ENCODE peak calls at places on chromosomes 16 and 17, in ten cellular contexts. V is ascending aorta, K is kidney epithelial cell, Q is upper lobe of right lung, S is neural progenitor cell, B is GM06990, E is cardiac fibroblast, R is GM10248, N is Panc1, H is K562. Y is an unnamed sample.

GRCh38 chr16:57127037-57127763 is 34.8 kb downstream of the CPNE2 start:
- DNase-seq in N (no peak), H (no peak), V (no peak), S (no peak), Q (no peak), E (peak; percentile 6), K (no peak), R (no peak), B (no peak), Y (no peak)

GRCh38 chr16:50635505-50636392 is 45.4 kb downstream of the SNX20 start:
- DNase-seq in K (no peak), H (peak; percentile 73), Q (no peak), B (peak; percentile 31), N (no peak), V (no peak), S (no peak), E (no peak), R (no peak), Y (no peak)

GRCh38 chr16:72858611-72859493 is 189.1 kb downstream of the ZFHX3 start:
- DNase-seq in Q (peak; percentile 25), S (no peak), K (no peak), V (peak; percentile 85), H (no peak), N (no peak), B (no peak), R (no peak), E (peak; percentile 59), Y (no peak)

GRCh38 chr17:79305831-79306687 is 231.4 kb downstream of the ENGASE start:
- DNase-seq in E (no peak), K (no peak), R (no peak), H (peak; percentile 69), S (peak; percentile 23), V (peak; percentile 80), B (no peak), N (no peak), Q (no peak), Y (no peak)

GRCh38 chr16:19499481-19499880 is 22.4 kb downstream of the GDE1 start:
- DNase-seq in Q (no peak), E (no peak), R (no peak), K (no peak), N (no peak), H (no peak), S (no peak), B (no peak), V (no peak), Y (no peak)

GRCh38 chr17:68694791-68695485 is 93.8 kb upstream of the FAM20A start:
- DNase-seq in K (peak; percentile 23), E (peak; percentile 11), Q (no peak), B (no peak), V (no peak), S (no peak), N (no peak), R (no peak), H (no peak), Y (no peak)

GRCh38 chr16:70746708-70747424 is 54.1 kb downstream of the VAC14 start:
- DNase-seq in V (peak; percentile 93), B (no peak), Q (peak; percentile 85), S (no peak), N (peak; percentile 81), E (peak; percentile 94), H (peak; percentile 79), R (no peak), K (peak; percentile 93), Y (no peak)

GRCh38 chr17:75535119-75535537 is 9.6 kb downstream of the LLGL2 start:
- DNase-seq in B (peak; percentile 71), N (no peak), V (no peak), K (no peak), S (peak; percentile 31), Q (no peak), R (no peak), H (no peak), E (no peak), Y (peak; percentile 61)

GRCh38 chr16:66660422-66661209 is 35.9 kb downstream of the CMTM4 start:
- DNase-seq in B (no peak), H (peak; percentile 54), V (peak; percentile 68), Q (peak; percentile 73), S (peak; percentile 75), E (peak; percentile 90), K (peak; percentile 85), N (no peak), R (no peak), Y (no peak)

GRCh38 chr16:85824161-85825135 is 25.0 kb downstream of the COX4I1 start:
- DNase-seq in V (no peak), H (no peak), K (no peak), N (no peak), Q (peak; percentile 59), S (no peak), B (no peak), R (no peak), E (no peak), Y (peak; percentile 38)

GRCh38 chr16:22092143-22092933 is at the start of gene VWA3A:
- DNase-seq in H (no peak), S (peak; percentile 74), R (no peak), K (peak; percentile 25), Q (no peak), B (no peak), N (no peak), E (peak; percentile 56), V (no peak), Y (no peak)

GRCh38 chr17:82330322-82331239 is 3.0 kb downstream of the SECTM1 start:
- DNase-seq in B (no peak), K (peak; percentile 31), E (peak; percentile 86), Q (peak; percentile 72), N (no peak), V (no peak), R (no peak), S (no peak), H (peak; percentile 68), Y (no peak)

GRCh38 chr16:23013484-23013883 is 135.8 kb downstream of the USP31 start:
- DNase-seq in N (no peak), H (no peak), R (no peak), B (no peak), V (no peak), S (peak; percentile 6), K (no peak), E (peak; percentile 9), Q (no peak), Y (no peak)

GRCh38 chr17:82241183-82241925 is 12.5 kb downstream of the SLC16A3 start:
- DNase-seq in B (peak; percentile 42), E (peak; percentile 83), R (no peak), V (peak; percentile 91), H (no peak), Q (peak; percentile 92), K (no peak), S (no peak), N (no peak), Y (no peak)

GRCh38 chr16:53053967-53054669 is 673 bp upstream of the CHD9 start:
- DNase-seq in R (peak; percentile 47), N (no peak), H (peak; percentile 35), E (peak; percentile 45), V (no peak), S (no peak), B (no peak), K (no peak), Q (peak; percentile 70), Y (peak; percentile 64)

GRCh38 chr16:61313931-61314330 is 722.3 kb downstream of the CDH8 start:
- DNase-seq in S (no peak), Q (no peak), E (peak; percentile 40), K (no peak), B (no peak), R (no peak), V (no peak), N (no peak), H (no peak), Y (no peak)

GRCh38 chr16:11138769-11139623 is 117.0 kb downstream of the SOCS1 start:
- DNase-seq in Q (no peak), S (no peak), R (no peak), K (no peak), N (no peak), H (no peak), B (no peak), E (peak; percentile 86), V (no peak), Y (no peak)

GRCh38 chr17:48728232-48729231 is at the start of gene HOXB13:
- DNase-seq in V (no peak), K (no peak), E (no peak), S (peak; percentile 74), N (no peak), Q (no peak), B (no peak), R (no peak), H (peak; percentile 63), Y (no peak)
- TF ChIP-seq CTCF in V (no peak), K (no peak), E (no peak), S (no peak), N (no peak), Q (no peak), B (no peak), R (no peak), H (no peak), Y (no peak)

DNA sequence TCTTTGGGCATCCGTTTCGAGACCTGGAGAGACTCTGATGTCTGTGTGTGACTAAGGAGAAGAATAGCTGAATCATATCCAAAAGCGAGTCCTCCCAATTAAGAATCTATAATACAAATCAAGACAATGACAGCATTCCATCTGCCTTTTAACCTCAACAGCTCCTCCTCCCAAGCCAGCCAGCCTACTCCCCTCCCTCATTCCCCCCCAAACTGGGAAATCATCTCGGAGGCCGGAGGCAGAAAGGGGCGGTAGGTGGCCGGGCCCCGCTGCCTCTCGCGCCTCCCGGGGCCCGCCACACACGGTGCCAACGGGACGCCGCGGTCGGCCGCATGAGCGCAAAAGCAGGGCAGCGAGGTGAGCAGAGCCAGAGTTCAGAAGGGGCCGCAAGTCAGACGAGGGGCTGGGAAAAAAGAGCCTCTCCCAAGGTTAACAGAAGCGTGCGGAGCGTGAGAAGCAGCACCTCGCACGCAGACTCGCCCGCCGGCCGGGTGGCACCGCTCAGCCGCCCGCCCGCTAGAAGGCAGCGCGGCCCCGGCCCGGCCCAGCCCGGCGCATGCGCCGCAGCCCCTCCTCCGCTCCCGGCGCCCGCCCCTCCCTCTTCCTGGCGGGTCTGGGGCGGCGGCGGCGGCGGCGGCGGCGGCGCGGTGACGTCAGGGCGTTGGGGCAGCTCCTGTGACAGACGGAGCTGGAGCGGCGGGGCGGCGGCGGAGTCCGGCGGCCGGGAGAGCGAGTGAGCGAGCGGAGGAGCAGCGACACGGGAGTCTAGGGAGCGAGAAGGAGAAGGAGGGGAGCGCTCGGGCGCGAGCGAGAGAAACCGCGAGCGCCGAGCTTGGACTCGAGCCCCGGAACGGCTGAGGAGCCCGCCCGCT is at the start of gene PAFAH1B1:
- DNase-seq in H (peak; percentile 95), K (no peak), B (peak; percentile 90), S (peak; percentile 97), Q (peak; percentile 98), R (peak; percentile 97), V (peak; percentile 92), E (peak; percentile 93), N (no peak), Y (peak; percentile 97)
- TF ChIP-seq CTCF in H (no peak), K (no peak), B (peak; percentile 16), S (peak; percentile 20), Q (peak; percentile 26), R (peak; percentile 38), V (peak; percentile 16), E (no peak), N (no peak), Y (peak; percentile 42)

GRCh38 chr16:30867747-30868146 is 26.1 kb downstream of the BCL7C start:
- DNase-seq in R (no peak), N (no peak), B (no peak), S (no peak), H (no peak), E (peak; percentile 27), V (no peak), K (no peak), Q (no peak), Y (no peak)
- TF ChIP-seq CTCF in R (no peak), N (no peak), B (peak; percentile 23), S (peak; percentile 18), H (peak; percentile 37), E (peak; percentile 23), V (no peak), K (no peak), Q (no peak), Y (no peak)

GRCh38 chr16:87653234-87653633 is 50.9 kb downstream of the JPH3 start:
- DNase-seq in S (no peak), E (peak; percentile 18), B (no peak), H (peak; percentile 66), Q (no peak), V (no peak), K (no peak), N (no peak), R (no peak), Y (no peak)
- TF ChIP-seq CTCF in S (peak; percentile 47), E (peak; percentile 50), B (peak; percentile 32), H (peak; percentile 53), Q (peak; percentile 23), V (no peak), K (peak; percentile 57), N (peak; percentile 69), R (no peak), Y (peak; percentile 29)